ENCODE peak calls at places on chromosomes 12 and 14, in seven cellular contexts. One of them, this sample, is unnamed.
A peak's percentile ranks its signal among the peaks of the same experiment; 100 is the strongest.

GRCh38 chr12:25099010-25099409 is 96.0 kb downstream of the DNAI7 start:
- DNase-seq in adipocyte: no peak
- DNase-seq in T-cell: no peak
- DNase-seq in stimulated activated CD4-positive, alpha-beta T cell treated with anti-CD3 and anti-CD28 coated beads, TNF-alpha, amount 100 ng/mL, for 1 hour: no peak
- DNase-seq in NB4: no peak
- DNase-seq in naive thymus-derived CD4-positive, alpha-beta T cell: no peak
- DNase-seq in astrocyte of the spinal cord: no peak
- DNase-seq in this sample: no peak

GRCh38 chr12:67595365-67595764 is 53.2 kb upstream of the DYRK2 start:
- DNase-seq in T-cell: no peak
- DNase-seq in astrocyte of the spinal cord: no peak
- DNase-seq in NB4: no peak
- DNase-seq in naive thymus-derived CD4-positive, alpha-beta T cell: no peak
- DNase-seq in adipocyte: no peak
- DNase-seq in stimulated activated CD4-positive, alpha-beta T cell treated with anti-CD3 and anti-CD28 coated beads, TNF-alpha, amount 100 ng/mL, for 1 hour: no peak
- DNase-seq in this sample: no peak

GRCh38 chr14:50229646-50230045 is 1.7 kb downstream of the SOS2 start:
- DNase-seq in NB4: peak; percentile 7
- DNase-seq in stimulated activated CD4-positive, alpha-beta T cell treated with anti-CD3 and anti-CD28 coated beads, TNF-alpha, amount 100 ng/mL, for 1 hour: no peak
- DNase-seq in naive thymus-derived CD4-positive, alpha-beta T cell: no peak
- DNase-seq in T-cell: no peak
- DNase-seq in adipocyte: no peak
- DNase-seq in astrocyte of the spinal cord: no peak
- DNase-seq in this sample: no peak

GRCh38 chr12:19453961-19454360 is 14.7 kb downstream of the AEBP2 start:
- DNase-seq in stimulated activated CD4-positive, alpha-beta T cell treated with anti-CD3 and anti-CD28 coated beads, TNF-alpha, amount 100 ng/mL, for 1 hour: no peak
- DNase-seq in naive thymus-derived CD4-positive, alpha-beta T cell: no peak
- DNase-seq in astrocyte of the spinal cord: no peak
- DNase-seq in T-cell: no peak
- DNase-seq in adipocyte: no peak
- DNase-seq in NB4: no peak
- DNase-seq in this sample: no peak

GRCh38 chr12:54227376-54227775 is 38.6 kb upstream of the SMUG1 start:
- DNase-seq in stimulated activated CD4-positive, alpha-beta T cell treated with anti-CD3 and anti-CD28 coated beads, TNF-alpha, amount 100 ng/mL, for 1 hour: no peak
- DNase-seq in T-cell: no peak
- DNase-seq in adipocyte: no peak
- DNase-seq in naive thymus-derived CD4-positive, alpha-beta T cell: no peak
- DNase-seq in astrocyte of the spinal cord: no peak
- DNase-seq in NB4: peak; percentile 75
- DNase-seq in this sample: no peak

GRCh38 chr12:49013403-49013802 is 5.2 kb downstream of the PRKAG1 start:
- DNase-seq in astrocyte of the spinal cord: no peak
- DNase-seq in adipocyte: no peak
- DNase-seq in T-cell: no peak
- DNase-seq in NB4: no peak
- DNase-seq in stimulated activated CD4-positive, alpha-beta T cell treated with anti-CD3 and anti-CD28 coated beads, TNF-alpha, amount 100 ng/mL, for 1 hour: no peak
- DNase-seq in naive thymus-derived CD4-positive, alpha-beta T cell: no peak
- DNase-seq in this sample: no peak

GRCh38 chr14:53742226-53742607 is 214.4 kb downstream of the BMP4 start:
- DNase-seq in T-cell: no peak
- DNase-seq in adipocyte: no peak
- DNase-seq in naive thymus-derived CD4-positive, alpha-beta T cell: no peak
- DNase-seq in stimulated activated CD4-positive, alpha-beta T cell treated with anti-CD3 and anti-CD28 coated beads, TNF-alpha, amount 100 ng/mL, for 1 hour: no peak
- DNase-seq in NB4: no peak
- DNase-seq in astrocyte of the spinal cord: peak; percentile 10
- DNase-seq in this sample: no peak

GRCh38 chr12:131608740-131609665 is 101.9 kb upstream of the SFSWAP start:
- DNase-seq in T-cell: peak; percentile 58
- DNase-seq in adipocyte: peak; percentile 75
- DNase-seq in astrocyte of the spinal cord: no peak
- DNase-seq in stimulated activated CD4-positive, alpha-beta T cell treated with anti-CD3 and anti-CD28 coated beads, TNF-alpha, amount 100 ng/mL, for 1 hour: no peak
- DNase-seq in NB4: peak; percentile 78
- DNase-seq in naive thymus-derived CD4-positive, alpha-beta T cell: peak; percentile 55
- DNase-seq in this sample: no peak

GRCh38 chr12:52741378-52742195 is 35.6 kb downstream of the KRT76 start:
- DNase-seq in T-cell: peak; percentile 53
- DNase-seq in naive thymus-derived CD4-positive, alpha-beta T cell: peak; percentile 45
- DNase-seq in adipocyte: peak; percentile 60
- DNase-seq in NB4: peak; percentile 69
- DNase-seq in astrocyte of the spinal cord: peak; percentile 51
- DNase-seq in stimulated activated CD4-positive, alpha-beta T cell treated with anti-CD3 and anti-CD28 coated beads, TNF-alpha, amount 100 ng/mL, for 1 hour: peak; percentile 13
- DNase-seq in this sample: no peak